ENCODE peak calls at places on chromosomes 4 and X, in eight cellular contexts. One of them, this sample, is unnamed.
A peak's percentile ranks its signal among the peaks of the same experiment; 100 is the strongest.

GRCh38 chr4:47551682-47552081 is 66.6 kb downstream of the ATP10D start:
- DNase-seq in fibroblast of pulmonary artery: no peak
- DNase-seq in transverse colon: no peak
- DNase-seq in astrocyte: peak; percentile 81
- DNase-seq in esophagus squamous epithelium: no peak
- DNase-seq in K562: no peak
- DNase-seq in hepatocyte: no peak
- DNase-seq in fibroblast of lung: peak; percentile 84
- DNase-seq in this sample: peak; percentile 40

GRCh38 chr4:15343000-15343399 is 84.8 kb upstream of the C1QTNF7 start:
- DNase-seq in fibroblast of pulmonary artery: no peak
- DNase-seq in transverse colon: no peak
- DNase-seq in astrocyte: no peak
- DNase-seq in esophagus squamous epithelium: no peak
- DNase-seq in K562: no peak
- DNase-seq in hepatocyte: no peak
- DNase-seq in fibroblast of lung: no peak
- DNase-seq in this sample: no peak

GRCh38 chr4:37453361-37454262 is 209.1 kb downstream of the NWD2 start:
- DNase-seq in fibroblast of pulmonary artery: peak; percentile 24
- DNase-seq in transverse colon: peak; percentile 81
- DNase-seq in astrocyte: peak; percentile 8
- DNase-seq in esophagus squamous epithelium: no peak
- DNase-seq in K562: peak; percentile 56
- DNase-seq in hepatocyte: peak; percentile 91
- DNase-seq in fibroblast of lung: peak; percentile 32
- DNase-seq in this sample: peak; percentile 75

GRCh38 chrX:119647552-119648420 is 41.6 kb upstream of the NKRF start:
- DNase-seq in fibroblast of pulmonary artery: no peak
- DNase-seq in transverse colon: no peak
- DNase-seq in astrocyte: no peak
- DNase-seq in esophagus squamous epithelium: no peak
- DNase-seq in K562: no peak
- DNase-seq in hepatocyte: no peak
- DNase-seq in fibroblast of lung: no peak
- DNase-seq in this sample: no peak

GRCh38 chr4:110130578-110131358 is 67.6 kb downstream of the ELOVL6 start:
- DNase-seq in fibroblast of pulmonary artery: no peak
- DNase-seq in transverse colon: no peak
- DNase-seq in astrocyte: no peak
- DNase-seq in esophagus squamous epithelium: no peak
- DNase-seq in K562: no peak
- DNase-seq in hepatocyte: no peak
- DNase-seq in fibroblast of lung: peak; percentile 27
- DNase-seq in this sample: peak; percentile 93

GRCh38 chr4:76989391-76990061 is 40.0 kb downstream of the SEPTIN11 start:
- DNase-seq in fibroblast of pulmonary artery: no peak
- DNase-seq in transverse colon: peak; percentile 54
- DNase-seq in astrocyte: no peak
- DNase-seq in esophagus squamous epithelium: no peak
- DNase-seq in K562: no peak
- DNase-seq in hepatocyte: no peak
- DNase-seq in fibroblast of lung: no peak
- DNase-seq in this sample: no peak

GRCh38 chr4:174156239-174156826 is 127.1 kb downstream of the FBXO8 start:
- DNase-seq in fibroblast of pulmonary artery: peak; percentile 81
- DNase-seq in transverse colon: no peak
- DNase-seq in astrocyte: peak; percentile 9
- DNase-seq in esophagus squamous epithelium: no peak
- DNase-seq in K562: peak; percentile 39
- DNase-seq in hepatocyte: peak; percentile 67
- DNase-seq in fibroblast of lung: peak; percentile 13
- DNase-seq in this sample: peak; percentile 51

GRCh38 chr4:48914311-48914710 is 7.7 kb upstream of the OCIAD2 start:
- DNase-seq in fibroblast of pulmonary artery: no peak
- DNase-seq in transverse colon: no peak
- DNase-seq in astrocyte: peak; percentile 78
- DNase-seq in esophagus squamous epithelium: no peak
- DNase-seq in K562: no peak
- DNase-seq in hepatocyte: no peak
- DNase-seq in fibroblast of lung: peak; percentile 86
- DNase-seq in this sample: peak; percentile 46

GRCh38 chr4:92100980-92101379 is 202.8 kb upstream of the GRID2 start:
- DNase-seq in fibroblast of pulmonary artery: peak; percentile 33
- DNase-seq in transverse colon: no peak
- DNase-seq in astrocyte: no peak
- DNase-seq in esophagus squamous epithelium: no peak
- DNase-seq in K562: no peak
- DNase-seq in hepatocyte: no peak
- DNase-seq in fibroblast of lung: no peak
- DNase-seq in this sample: peak; percentile 59

GRCh38 chr4:52718123-52718522 is 33.1 kb downstream of the ERVMER34-1 start:
- DNase-seq in fibroblast of pulmonary artery: peak; percentile 12
- DNase-seq in transverse colon: no peak
- DNase-seq in astrocyte: peak; percentile 22
- DNase-seq in esophagus squamous epithelium: no peak
- DNase-seq in K562: no peak
- DNase-seq in hepatocyte: no peak
- DNase-seq in fibroblast of lung: peak; percentile 54
- DNase-seq in this sample: peak; percentile 55

GRCh38 chr4:145842224-145842887 is 96.3 kb downstream of the ZNF827 start:
- DNase-seq in fibroblast of pulmonary artery: peak; percentile 65
- DNase-seq in transverse colon: no peak
- DNase-seq in astrocyte: peak; percentile 29
- DNase-seq in esophagus squamous epithelium: no peak
- DNase-seq in K562: no peak
- DNase-seq in hepatocyte: no peak
- DNase-seq in fibroblast of lung: peak; percentile 52
- DNase-seq in this sample: peak; percentile 16

GRCh38 chr4:156884183-156884582 is 87.4 kb downstream of the PDGFC start:
- DNase-seq in fibroblast of pulmonary artery: no peak
- DNase-seq in transverse colon: no peak
- DNase-seq in astrocyte: no peak
- DNase-seq in esophagus squamous epithelium: no peak
- DNase-seq in K562: no peak
- DNase-seq in hepatocyte: no peak
- DNase-seq in fibroblast of lung: no peak
- DNase-seq in this sample: peak; percentile 48

GRCh38 chr4:128191115-128191897 is 96.3 kb downstream of the PGRMC2 start:
- DNase-seq in fibroblast of pulmonary artery: peak; percentile 83
- DNase-seq in transverse colon: peak; percentile 60
- DNase-seq in astrocyte: peak; percentile 39
- DNase-seq in esophagus squamous epithelium: no peak
- DNase-seq in K562: peak; percentile 65
- DNase-seq in hepatocyte: peak; percentile 83
- DNase-seq in fibroblast of lung: peak; percentile 60
- DNase-seq in this sample: peak; percentile 74

DNA sequence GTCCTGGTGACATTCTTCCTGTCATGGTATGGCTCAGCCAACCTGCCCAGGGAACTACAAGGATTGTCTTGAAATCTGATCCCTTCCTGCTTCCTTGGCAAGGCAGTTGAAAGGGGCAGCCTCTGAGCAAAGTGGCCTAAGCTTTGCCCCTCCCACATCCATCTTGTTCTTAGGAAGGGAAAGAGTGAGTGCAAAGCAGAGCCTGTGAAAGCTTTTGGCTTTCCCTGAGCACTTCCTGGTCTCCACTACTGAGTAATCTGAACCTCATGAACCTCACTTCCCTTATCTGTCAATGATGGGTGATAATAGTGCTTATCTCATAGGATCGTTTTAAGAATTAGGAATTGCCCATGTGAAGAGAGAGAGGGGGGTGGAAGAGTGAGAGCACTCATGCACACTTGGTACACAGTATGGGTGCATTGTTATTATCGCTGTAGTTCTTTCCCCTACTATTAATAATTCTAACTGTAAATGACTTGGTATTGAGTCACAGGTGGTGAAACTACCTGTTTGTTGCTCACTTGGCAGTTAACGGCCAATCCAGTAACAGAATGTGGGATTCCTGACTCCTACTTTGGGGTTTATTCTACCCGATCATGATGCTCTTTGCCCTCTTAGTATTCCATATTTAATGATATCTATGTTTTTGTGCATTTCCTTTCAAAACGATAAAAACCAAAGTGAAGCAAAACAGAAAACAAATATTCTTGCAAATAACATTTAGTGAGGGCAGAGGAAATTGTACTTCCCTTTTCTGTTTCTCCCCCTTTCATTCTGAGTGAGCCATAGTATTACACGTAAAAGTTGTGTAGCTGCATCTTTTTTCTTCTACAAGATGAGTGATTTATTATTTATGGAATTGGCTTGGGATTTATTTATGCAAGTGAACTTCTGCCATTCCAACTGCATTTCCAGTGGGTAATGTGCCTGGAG is 109.6 kb downstream of the AFF2 start:
- DNase-seq in fibroblast of pulmonary artery: no peak
- DNase-seq in transverse colon: no peak
- DNase-seq in astrocyte: no peak
- DNase-seq in esophagus squamous epithelium: no peak
- DNase-seq in K562: no peak
- DNase-seq in hepatocyte: peak; percentile 21
- DNase-seq in fibroblast of lung: peak; percentile 29
- DNase-seq in this sample: peak; percentile 31
- H3K4me3 ChIP-seq in fibroblast of pulmonary artery: no peak overlapping the region
- H3K4me3 ChIP-seq in transverse colon: no peak overlapping the region
- H3K4me3 ChIP-seq in astrocyte: no peak overlapping the region
- H3K4me3 ChIP-seq in esophagus squamous epithelium: no peak overlapping the region
- H3K4me3 ChIP-seq in K562: no peak overlapping the region
- H3K4me3 ChIP-seq in hepatocyte: no peak overlapping the region
- H3K4me3 ChIP-seq in fibroblast of lung: no peak overlapping the region
- H3K4me3 ChIP-seq in this sample: no peak overlapping the region

GRCh38 chr4:101086801-101087586 is 260.3 kb downstream of the PPP3CA start:
- DNase-seq in fibroblast of pulmonary artery: no peak
- DNase-seq in transverse colon: no peak
- DNase-seq in astrocyte: no peak
- DNase-seq in esophagus squamous epithelium: no peak
- DNase-seq in K562: no peak
- DNase-seq in hepatocyte: no peak
- DNase-seq in fibroblast of lung: no peak
- DNase-seq in this sample: no peak
- TF ChIP-seq CTCF in fibroblast of pulmonary artery: peak; percentile 26
- TF ChIP-seq CTCF in transverse colon: no peak
- TF ChIP-seq CTCF in astrocyte: no peak
- TF ChIP-seq CTCF in esophagus squamous epithelium: no peak
- TF ChIP-seq CTCF in K562: no peak
- TF ChIP-seq CTCF in hepatocyte: no peak
- TF ChIP-seq CTCF in fibroblast of lung: no peak
- TF ChIP-seq CTCF in this sample: peak; percentile 34

DNA sequence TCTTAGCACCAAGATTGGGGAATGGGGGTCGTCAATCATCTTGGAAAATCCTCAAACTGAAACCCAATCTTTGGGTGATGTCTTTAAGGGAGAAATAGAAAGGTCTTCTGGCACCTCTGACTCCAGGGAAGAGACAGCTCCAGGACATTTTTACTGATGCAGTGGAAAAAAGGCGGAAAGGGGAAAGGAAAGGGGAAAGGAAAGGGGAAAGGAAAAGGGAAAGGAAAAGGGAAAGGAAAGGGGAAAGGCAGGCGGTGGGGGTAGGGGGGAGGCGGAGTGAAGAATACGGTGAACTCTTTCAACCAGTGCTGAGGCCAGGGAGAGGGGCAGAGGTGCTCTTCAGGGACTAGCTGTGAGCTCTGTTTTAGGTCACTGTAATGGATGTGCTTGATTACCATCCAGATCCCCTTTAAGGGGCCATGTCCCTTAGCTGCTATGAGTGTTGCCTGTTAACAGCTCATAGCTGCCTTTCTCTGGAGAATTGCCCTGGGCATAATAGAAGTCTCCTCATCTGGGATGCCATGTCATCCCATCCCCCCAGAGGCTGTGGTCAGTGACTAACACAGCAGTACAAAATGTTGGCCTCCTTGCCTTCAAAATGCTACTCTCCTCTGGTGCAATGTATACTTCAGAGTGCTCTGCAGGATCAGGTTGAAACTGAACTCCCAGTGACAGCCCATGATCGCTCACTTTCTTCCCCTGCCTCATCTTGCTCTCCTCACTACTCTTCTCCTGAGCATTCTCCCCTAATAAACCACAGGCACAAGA is 92.4 kb upstream of the AP1S2 start:
- DNase-seq in fibroblast of pulmonary artery: peak; percentile 67
- DNase-seq in transverse colon: no peak
- DNase-seq in astrocyte: peak; percentile 77
- DNase-seq in esophagus squamous epithelium: no peak
- DNase-seq in K562: no peak
- DNase-seq in hepatocyte: peak; percentile 25
- DNase-seq in fibroblast of lung: peak; percentile 86
- DNase-seq in this sample: peak; percentile 88
- H3K4me3 ChIP-seq in fibroblast of pulmonary artery: no peak overlapping the region
- H3K4me3 ChIP-seq in transverse colon: no peak overlapping the region
- H3K4me3 ChIP-seq in astrocyte: peak overlapping the region; percentile 28
- H3K4me3 ChIP-seq in esophagus squamous epithelium: no peak overlapping the region
- H3K4me3 ChIP-seq in K562: no peak overlapping the region
- H3K4me3 ChIP-seq in hepatocyte: no peak overlapping the region
- H3K4me3 ChIP-seq in fibroblast of lung: no peak overlapping the region
- H3K4me3 ChIP-seq in this sample: no peak overlapping the region

DNA sequence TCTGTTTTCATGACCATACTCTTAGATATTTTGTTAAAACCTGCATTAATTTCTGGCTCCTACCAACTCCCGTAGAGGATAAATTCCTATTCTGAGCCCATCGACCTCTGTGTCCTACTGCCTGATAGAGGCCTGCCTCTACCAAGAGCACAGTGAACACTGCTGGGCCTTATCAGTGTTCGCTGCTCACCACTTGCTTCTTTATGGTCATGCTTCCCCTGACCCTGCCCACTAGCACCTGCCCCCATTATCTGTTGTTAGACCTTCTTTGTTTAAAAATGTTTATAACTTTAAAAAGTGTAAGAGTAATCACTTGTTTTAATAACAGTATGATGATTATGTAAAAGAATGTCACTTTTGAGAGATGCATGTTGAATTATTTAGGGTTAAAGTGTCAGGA is 6.1 kb downstream of the DAPP1 start:
- DNase-seq in fibroblast of pulmonary artery: no peak
- DNase-seq in transverse colon: no peak
- DNase-seq in astrocyte: no peak
- DNase-seq in esophagus squamous epithelium: no peak
- DNase-seq in K562: no peak
- DNase-seq in hepatocyte: no peak
- DNase-seq in fibroblast of lung: no peak
- DNase-seq in this sample: no peak
- TF ChIP-seq CTCF in fibroblast of pulmonary artery: no peak
- TF ChIP-seq CTCF in transverse colon: no peak
- TF ChIP-seq CTCF in astrocyte: no peak
- TF ChIP-seq CTCF in esophagus squamous epithelium: no peak
- TF ChIP-seq CTCF in K562: no peak
- TF ChIP-seq CTCF in hepatocyte: no peak
- TF ChIP-seq CTCF in fibroblast of lung: no peak
- TF ChIP-seq CTCF in this sample: no peak

DNA sequence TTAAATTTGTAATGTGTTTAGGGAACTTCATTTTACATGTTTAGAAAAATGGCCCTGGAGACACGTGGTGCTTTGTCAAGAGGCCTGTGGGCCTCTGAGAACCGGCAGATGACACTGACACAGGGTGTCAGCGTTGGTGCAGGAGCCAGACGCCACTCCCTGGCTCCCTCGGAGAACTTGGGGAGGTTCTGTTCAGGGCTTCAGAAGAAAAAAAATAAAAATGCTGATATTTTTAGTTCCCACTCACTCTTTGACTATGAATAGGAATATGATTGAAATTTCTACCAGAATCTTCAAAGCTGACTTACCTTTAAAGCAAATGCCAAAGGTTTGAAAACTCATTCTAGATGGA is 190.9 kb upstream of the GATB start:
- DNase-seq in fibroblast of pulmonary artery: no peak
- DNase-seq in transverse colon: no peak
- DNase-seq in astrocyte: no peak
- DNase-seq in esophagus squamous epithelium: no peak
- DNase-seq in K562: no peak
- DNase-seq in hepatocyte: no peak
- DNase-seq in fibroblast of lung: no peak
- DNase-seq in this sample: no peak
- H3K4me3 ChIP-seq in fibroblast of pulmonary artery: no peak overlapping the region
- H3K4me3 ChIP-seq in transverse colon: no peak overlapping the region
- H3K4me3 ChIP-seq in astrocyte: no peak overlapping the region
- H3K4me3 ChIP-seq in esophagus squamous epithelium: no peak overlapping the region
- H3K4me3 ChIP-seq in K562: no peak overlapping the region
- H3K4me3 ChIP-seq in hepatocyte: no peak overlapping the region
- H3K4me3 ChIP-seq in fibroblast of lung: no peak overlapping the region
- H3K4me3 ChIP-seq in this sample: no peak overlapping the region